ENCODE peak calls at places on chromosome 19, in seven cellular contexts. I is lung, O is amniotic stem cell, M is HEK293T, F is neural progenitor cell, E is astrocyte, D is NCI-H146. V is an unnamed sample.

GRCh38 chr19:30442715-30443114 is 70.5 kb downstream of the ZNF536 start:
- DNase-seq in I (no peak), O (no peak), M (no peak), F (no peak), E (no peak), D (no peak), V (no peak)

GRCh38 chr19:18768046-18768771 is 22.9 kb downstream of the COMP start:
- DNase-seq in I (no peak), O (no peak), M (no peak), F (no peak), E (no peak), D (no peak), V (no peak)

GRCh38 chr19:41225238-41226052 is 6.4 kb downstream of the AXL start:
- DNase-seq in I (peak), O (peak), M (no peak), F (peak), E (peak), D (no peak), V (peak)

GRCh38 chr19:17385878-17386611 is 8.0 kb downstream of the CCDC194 start:
- DNase-seq in I (peak), O (no peak), M (peak), F (peak), E (no peak), D (peak), V (no peak)

GRCh38 chr19:33064117-33064777 is 441 bp downstream of the RHPN2 start:
- DNase-seq in I (peak), O (no peak), M (peak), F (no peak), E (no peak), D (peak), V (no peak)

GRCh38 chr19:34475975-34476594 is 5.5 kb upstream of the WTIP start:
- DNase-seq in I (no peak), O (no peak), M (no peak), F (no peak), E (no peak), D (no peak), V (no peak)

GRCh38 chr19:4581381-4582111 is 22.1 kb upstream of the SEMA6B start:
- DNase-seq in I (no peak), O (no peak), M (peak), F (peak), E (no peak), D (peak), V (no peak)

GRCh38 chr19:29526730-29527499 is 1.1 kb downstream of the VSTM2B start:
- DNase-seq in I (no peak), O (no peak), M (no peak), F (peak), E (no peak), D (no peak), V (no peak)

GRCh38 chr19:1567116-1567847 is 843 bp downstream of the MEX3D start:
- DNase-seq in I (no peak), O (no peak), M (no peak), F (peak), E (peak), D (no peak), V (no peak)

GRCh38 chr19:11494634-11495285 is 10.9 kb downstream of the ZNF653 start:
- DNase-seq in I (no peak), O (no peak), M (no peak), F (no peak), E (no peak), D (no peak), V (no peak)

GRCh38 chr19:13825489-13826475 is 30.5 kb downstream of the ZSWIM4 start:
- DNase-seq in I (no peak), O (no peak), M (peak), F (peak), E (no peak), D (peak), V (no peak)

GRCh38 chr19:50943074-50943828 is 9.6 kb downstream of the KLK5 start:
- DNase-seq in I (no peak), O (no peak), M (no peak), F (no peak), E (no peak), D (no peak), V (no peak)

GRCh38 chr19:2039959-2040646 is 10.9 kb downstream of the MKNK2 start:
- DNase-seq in I (no peak), O (no peak), M (no peak), F (no peak), E (no peak), D (no peak), V (no peak)

GRCh38 chr19:13154911-13155471 is 4.8 kb downstream of the IER2 start:
- DNase-seq in I (peak), O (no peak), M (no peak), F (peak), E (peak), D (peak), V (no peak)

GRCh38 chr19:8113017-8113416 is 36.4 kb downstream of the FBN3 start:
- DNase-seq in I (peak), O (no peak), M (no peak), F (no peak), E (no peak), D (no peak), V (no peak)

GRCh38 chr19:788821-789472 is 8.3 kb upstream of the PTBP1 start:
- DNase-seq in I (no peak), O (no peak), M (no peak), F (peak), E (no peak), D (no peak), V (no peak)

GRCh38 chr19:38317104-38317612 is 1.4 kb upstream of the YIF1B start:
- DNase-seq in I (no peak), O (no peak), M (no peak), F (no peak), E (no peak), D (no peak), V (no peak)

GRCh38 chr19:57327993-57328392 is 7.7 kb downstream of the ZNF543 start:
- DNase-seq in I (no peak), O (no peak), M (no peak), F (no peak), E (no peak), D (no peak), V (no peak)

GRCh38 chr19:6536138-6536671 is 5.4 kb downstream of the TNFSF9 start:
- DNase-seq in I (peak), O (no peak), M (peak), F (peak), E (peak), D (peak), V (no peak)

GRCh38 chr19:6376512-6377193 is 920 bp upstream of the PSPN start:
- DNase-seq in I (no peak), O (no peak), M (no peak), F (no peak), E (no peak), D (no peak), V (no peak)

GRCh38 chr19:49333426-49334288 is 1.5 kb upstream of the CD37 start:
- DNase-seq in I (no peak), O (no peak), M (no peak), F (no peak), E (no peak), D (no peak), V (no peak)

GRCh38 chr19:28873301-28873700 is 339.6 kb downstream of the UQCRFS1 start:
- DNase-seq in I (no peak), O (no peak), M (no peak), F (no peak), E (no peak), D (no peak), V (no peak)

GRCh38 chr19:40257096-40257517 is 28.0 kb downstream of the AKT2 start:
- DNase-seq in I (no peak), O (no peak), M (no peak), F (no peak), E (no peak), D (no peak), V (no peak)

GRCh38 chr19:54231077-54231931 is 8.5 kb upstream of the LILRB3 start:
- DNase-seq in I (peak), O (peak), M (peak), F (peak), E (peak), D (peak), V (peak)

GRCh38 chr19:42403586-42403985 is 13.5 kb upstream of the CNFN start:
- DNase-seq in I (no peak), O (no peak), M (no peak), F (no peak), E (no peak), D (no peak), V (no peak)

GRCh38 chr19:47495478-47496372 is 11.7 kb upstream of the KPTN start:
- DNase-seq in I (no peak), O (no peak), M (no peak), F (no peak), E (no peak), D (no peak), V (no peak)

GRCh38 chr19:9848761-9849160 is 13.6 kb downstream of the PIN1 start:
- DNase-seq in I (no peak), O (no peak), M (no peak), F (no peak), E (no peak), D (no peak), V (no peak)

GRCh38 chr19:15463865-15464371 is 426 bp downstream of the RASAL3 start:
- DNase-seq in I (no peak), O (no peak), M (no peak), F (no peak), E (no peak), D (no peak), V (no peak)